ENCODE peak calls at places on chromosome 18, in eight cellular contexts. O is tibial nerve; U is astrocyte of the cerebellum; I is naive thymus-derived CD8-positive, alpha-beta T cell; D is Right ventricle myocardium superior; G is left ventricle myocardium superior; B is cardiac muscle cell; Z is colonic mucosa. X is an unnamed sample.

GRCh38 chr18:79071037-79071960 is 2.1 kb downstream of the ATP9B start:
- DNase-seq in O (no peak), U (no peak), I (no peak), D (no peak), G (no peak), B (no peak), Z (no peak), X (no peak)

GRCh38 chr18:75204262-75204977 is 4.5 kb downstream of the PTGR3 start:
- DNase-seq in O (no peak), U (no peak), I (no peak), D (peak; percentile 66), G (peak; percentile 73), B (peak; percentile 40), Z (peak; percentile 55), X (peak; percentile 54)

GRCh38 chr18:2169656-2170055 is 401.6 kb downstream of the METTL4 start:
- DNase-seq in O (no peak), U (no peak), I (no peak), D (no peak), G (no peak), B (no peak), Z (no peak), X (no peak)

GRCh38 chr18:25873833-25874232 is 216.6 kb downstream of the SS18 start:
- DNase-seq in O (no peak), U (no peak), I (no peak), D (no peak), G (no peak), B (no peak), Z (no peak), X (no peak)

GRCh38 chr18:41073372-41073954 is 881.6 kb upstream of the PIK3C3 start:
- DNase-seq in O (no peak), U (peak; percentile 41), I (no peak), D (no peak), G (no peak), B (peak; percentile 64), Z (no peak), X (no peak)

GRCh38 chr18:80180778-80181564 is 66.3 kb downstream of the PARD6G start:
- DNase-seq in O (no peak), U (no peak), I (no peak), D (no peak), G (no peak), B (no peak), Z (no peak), X (no peak)

GRCh38 chr18:53004798-53005197 is 664.8 kb downstream of the DCC start:
- DNase-seq in O (no peak), U (no peak), I (no peak), D (no peak), G (no peak), B (no peak), Z (no peak), X (no peak)

GRCh38 chr18:76528477-76529432 is 33.7 kb upstream of the ZNF516 start:
- DNase-seq in O (peak; percentile 42), U (no peak), I (no peak), D (no peak), G (peak; percentile 39), B (peak; percentile 75), Z (peak; percentile 25), X (no peak)

GRCh38 chr18:32470136-32470712 is 458 bp downstream of the GAREM1 start:
- DNase-seq in O (no peak), U (no peak), I (peak; percentile 6), D (peak; percentile 65), G (peak; percentile 63), B (peak; percentile 48), Z (peak; percentile 42), X (peak; percentile 52)

GRCh38 chr18:54269924-54270844 is 867 bp downstream of the POLI start:
- DNase-seq in O (peak; percentile 18), U (no peak), I (no peak), D (no peak), G (no peak), B (peak; percentile 62), Z (peak; percentile 60), X (peak; percentile 63)

GRCh38 chr18:11696451-11696850 is 7.4 kb downstream of the GNAL start:
- DNase-seq in O (no peak), U (no peak), I (no peak), D (no peak), G (no peak), B (no peak), Z (no peak), X (no peak)

X was measured in left cardiac atrium.